ENCODE peak calls at places on chromosomes 11 and 22, in ten cellular contexts. X is breast epithelium, D is heart left ventricle, U is foreskin fibroblast, I is sigmoid colon, C is upper lobe of right lung, J is bronchial epithelial cell, Q is AG04450, Y is fibroblast of lung, N is testis. E is an unnamed sample.
A peak's percentile ranks its signal among the peaks of the same experiment; 100 is the strongest.

GRCh38 chr11:121035823-121036222 is 11.9 kb downstream of the TBCEL start:
- DNase-seq in X (no peak), D (no peak), U (no peak), I (no peak), C (no peak), J (no peak), Q (no peak), Y (no peak), N (no peak), E (no peak)

GRCh38 chr11:60910281-60910687 is 3.7 kb upstream of the TMEM109 start:
- DNase-seq in X (no peak), D (no peak), U (no peak), I (peak; percentile 66), C (no peak), J (no peak), Q (no peak), Y (no peak), N (no peak), E (no peak)

GRCh38 chr22:36221799-36222751 is 17.3 kb downstream of the APOL2 start:
- DNase-seq in X (no peak), D (peak; percentile 41), U (peak; percentile 58), I (no peak), C (no peak), J (peak; percentile 38), Q (no peak), Y (peak; percentile 48), N (peak; percentile 70), E (peak; percentile 23)

GRCh38 chr11:19244084-19244483 is 3.3 kb upstream of the E2F8 start:
- DNase-seq in X (no peak), D (no peak), U (peak; percentile 60), I (no peak), C (no peak), J (peak; percentile 96), Q (no peak), Y (peak; percentile 34), N (no peak), E (no peak)

GRCh38 chr11:62602141-62603071 is 741 bp upstream of the MTA2 start:
- DNase-seq in X (peak; percentile 72), D (peak; percentile 64), U (peak; percentile 81), I (peak; percentile 89), C (peak; percentile 85), J (no peak), Q (no peak), Y (peak; percentile 70), N (peak; percentile 85), E (no peak)

GRCh38 chr22:20639750-20640149 is 132.3 kb downstream of the MED15 start:
- DNase-seq in X (no peak), D (no peak), U (no peak), I (no peak), C (no peak), J (no peak), Q (no peak), Y (no peak), N (no peak), E (no peak)

GRCh38 chr11:2192435-2192834 is 20.8 kb upstream of the TH start:
- DNase-seq in X (no peak), D (no peak), U (no peak), I (no peak), C (no peak), J (no peak), Q (no peak), Y (no peak), N (no peak), E (no peak)

GRCh38 chr11:65695459-65696241 is 16.4 kb upstream of the KAT5 start:
- DNase-seq in X (peak; percentile 76), D (peak; percentile 52), U (no peak), I (no peak), C (no peak), J (peak; percentile 29), Q (no peak), Y (no peak), N (peak; percentile 53), E (no peak)

GRCh38 chr11:84398017-84398626 is 1112.0 kb upstream of the CCDC90B start:
- DNase-seq in X (no peak), D (no peak), U (no peak), I (no peak), C (no peak), J (peak; percentile 13), Q (no peak), Y (no peak), N (peak; percentile 63), E (no peak)

GRCh38 chr22:48864748-48865147 is 962.9 kb downstream of the BRD1 start:
- DNase-seq in X (no peak), D (no peak), U (no peak), I (peak; percentile 28), C (peak; percentile 46), J (no peak), Q (no peak), Y (no peak), N (no peak), E (no peak)

GRCh38 chr22:24707477-24707816 is 67.1 kb downstream of the PIWIL3 start:
- DNase-seq in X (no peak), D (no peak), U (no peak), I (no peak), C (no peak), J (no peak), Q (no peak), Y (no peak), N (no peak), E (no peak)

GRCh38 chr22:47334596-47334995 is 572.1 kb downstream of the TBC1D22A start:
- DNase-seq in X (no peak), D (no peak), U (no peak), I (no peak), C (no peak), J (no peak), Q (no peak), Y (no peak), N (no peak), E (no peak)

GRCh38 chr11:134340354-134340964 is 8.7 kb downstream of the GLB1L2 start:
- DNase-seq in X (no peak), D (no peak), U (no peak), I (peak; percentile 46), C (no peak), J (no peak), Q (no peak), Y (no peak), N (no peak), E (no peak)

GRCh38 chr11:128509990-128510389 is 77.4 kb downstream of the ETS1 start:
- DNase-seq in X (no peak), D (no peak), U (peak; percentile 85), I (no peak), C (no peak), J (peak; percentile 81), Q (no peak), Y (peak; percentile 72), N (no peak), E (no peak)
- H3K4me3 ChIP-seq in X (no peak overlapping the region), D (no peak overlapping the region), U (no peak overlapping the region), I (no peak overlapping the region), C (peak overlapping the region; percentile 4), J (no peak overlapping the region), Q (no peak overlapping the region), Y (no peak overlapping the region), N (no peak overlapping the region), E (peak overlapping the region; percentile 96)

DNA sequence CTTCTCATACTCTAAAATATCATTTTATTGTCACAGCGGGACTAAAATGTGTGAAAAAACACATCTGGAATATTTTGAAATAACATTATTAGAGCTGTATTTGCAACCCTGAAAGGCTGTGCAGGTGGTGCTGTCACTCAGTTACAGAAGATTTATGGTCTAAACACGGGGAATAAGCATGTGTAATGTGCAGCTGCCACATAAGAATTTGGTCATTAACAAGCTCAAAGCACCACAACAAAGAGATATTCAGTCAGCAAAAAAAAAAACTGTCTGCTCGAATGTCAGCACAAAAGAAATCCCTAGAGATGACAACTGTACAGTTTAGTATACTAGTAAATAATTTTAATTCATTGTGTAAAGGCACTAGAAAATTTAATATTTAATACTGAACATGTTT is 31.3 kb downstream of the TMEM123 start:
- DNase-seq in X (no peak), D (no peak), U (no peak), I (no peak), C (no peak), J (no peak), Q (no peak), Y (no peak), N (no peak), E (peak; percentile 52)
- H3K4me3 ChIP-seq in X (no peak overlapping the region), D (no peak overlapping the region), U (no peak overlapping the region), I (no peak overlapping the region), C (no peak overlapping the region), J (no peak overlapping the region), Q (no peak overlapping the region), Y (no peak overlapping the region), N (no peak overlapping the region), E (no peak overlapping the region)

GRCh38 chr22:28864878-28865596 is 18.3 kb upstream of the ZNRF3 start:
- DNase-seq in X (no peak), D (no peak), U (no peak), I (no peak), C (no peak), J (no peak), Q (no peak), Y (no peak), N (no peak), E (no peak)
- H3K4me3 ChIP-seq in X (no peak overlapping the region), D (no peak overlapping the region), U (no peak overlapping the region), I (no peak overlapping the region), C (no peak overlapping the region), J (no peak overlapping the region), Q (no peak overlapping the region), Y (no peak overlapping the region), N (no peak overlapping the region), E (no peak overlapping the region)

DNA sequence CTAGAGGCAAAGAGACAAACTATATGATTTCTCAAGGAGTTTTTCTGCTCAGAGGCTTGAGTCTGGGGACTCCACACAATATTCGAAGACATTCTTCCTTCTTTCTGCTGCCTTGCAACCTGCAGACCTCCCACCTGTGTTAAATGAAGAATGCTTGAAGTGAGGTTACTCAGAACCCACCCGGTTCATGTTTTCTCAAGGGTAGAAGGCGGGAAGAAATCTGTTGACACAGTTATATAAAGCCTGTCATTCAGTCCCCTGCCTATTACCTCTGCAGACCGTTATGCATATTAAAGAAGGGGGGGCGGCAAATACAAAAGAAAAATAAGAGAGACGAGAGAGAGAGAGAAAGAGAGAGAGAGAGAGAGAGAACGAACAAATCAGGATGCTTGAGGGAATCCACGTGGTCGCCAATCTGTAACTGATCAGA is 2.2 kb upstream of the KMT2A start:
- DNase-seq in X (no peak), D (no peak), U (peak; percentile 73), I (no peak), C (no peak), J (no peak), Q (no peak), Y (peak; percentile 56), N (no peak), E (peak; percentile 50)
- H3K4me3 ChIP-seq in X (peak overlapping the region; percentile 90), D (peak overlapping the region; percentile 91), U (peak overlapping the region; percentile 77), I (peak overlapping the region; percentile 88), C (peak overlapping the region; percentile 94), J (no peak overlapping the region), Q (peak overlapping the region; percentile 72), Y (peak overlapping the region; percentile 53), N (peak overlapping the region; percentile 94), E (peak overlapping the region; percentile 91)

GRCh38 chr11:93604276-93604675 is 57.2 kb upstream of the CEP295 start:
- DNase-seq in X (no peak), D (no peak), U (no peak), I (no peak), C (no peak), J (no peak), Q (no peak), Y (no peak), N (no peak), E (no peak)
- H3K4me3 ChIP-seq in X (no peak overlapping the region), D (no peak overlapping the region), U (no peak overlapping the region), I (no peak overlapping the region), C (no peak overlapping the region), J (no peak overlapping the region), Q (no peak overlapping the region), Y (no peak overlapping the region), N (no peak overlapping the region), E (no peak overlapping the region)